ENCODE peak calls at places on chromosomes 1 and 21, in six cellular contexts. G, Q, V, I, H and E are unnamed samples.

GRCh38 chr1:203117611-203118575 is 9.6 kb upstream of the ADORA1 start:
- DNase-seq in G (peak), Q (no peak), V (peak), I (peak), H (peak), E (peak)

GRCh38 chr1:93585059-93585966 is 96.3 kb downstream of the BCAR3 start:
- DNase-seq in G (no peak), Q (no peak), V (peak), I (peak), H (peak), E (peak)

GRCh38 chr1:180365039-180365438 is 135.0 kb downstream of the LHX4 start:
- DNase-seq in G (no peak), Q (no peak), V (no peak), I (peak), H (peak), E (no peak)

GRCh38 chr1:231702804-231703203 is 76.2 kb downstream of the DISC1 start:
- DNase-seq in G (no peak), Q (no peak), V (no peak), I (no peak), H (peak), E (peak)

GRCh38 chr1:204331275-204331674 is 28.5 kb downstream of the PLEKHA6 start:
- DNase-seq in G (no peak), Q (no peak), V (no peak), I (no peak), H (no peak), E (no peak)

GRCh38 chr1:15847893-15848142 is 311 bp downstream of the SPEN start:
- DNase-seq in G (no peak), Q (no peak), V (no peak), I (no peak), H (no peak), E (no peak)

GRCh38 chr1:3827813-3828307 is 29.2 kb downstream of the CEP104 start:
- DNase-seq in G (peak), Q (no peak), V (peak), I (peak), H (peak), E (no peak)

GRCh38 chr1:46621930-46622329 is 5.3 kb upstream of the MOB3C start:
- DNase-seq in G (no peak), Q (no peak), V (no peak), I (peak), H (peak), E (peak)

GRCh38 chr21:45264919-45265515 is 22.7 kb downstream of the POFUT2 start:
- DNase-seq in G (no peak), Q (no peak), V (peak), I (no peak), H (no peak), E (no peak)

DNA sequence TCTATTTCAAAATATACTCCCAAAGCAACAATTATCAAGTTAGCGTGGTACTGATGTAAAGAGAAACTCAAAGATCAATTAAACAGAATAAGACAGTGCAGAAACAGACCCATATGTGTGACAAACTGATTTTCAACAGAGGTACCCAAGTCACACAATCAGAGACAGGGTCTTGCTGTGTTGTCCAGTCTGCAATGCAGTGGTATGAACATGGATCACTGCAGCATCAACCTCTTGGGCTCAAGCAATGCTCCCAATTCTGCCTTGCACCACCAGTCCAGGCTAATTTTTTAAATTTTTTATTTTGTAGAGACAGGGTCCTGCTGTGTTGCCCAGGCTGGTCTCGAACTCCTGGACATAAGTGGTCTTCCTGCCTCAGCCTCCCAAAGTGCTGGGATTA is 255.6 kb downstream of the AKT3 start:
- DNase-seq in G (no peak), Q (no peak), V (no peak), I (no peak), H (no peak), E (no peak)
- H3K4me3 ChIP-seq in G (no peak), Q (no peak), V (no peak), I (no peak), H (no peak), E (no peak)

DNA sequence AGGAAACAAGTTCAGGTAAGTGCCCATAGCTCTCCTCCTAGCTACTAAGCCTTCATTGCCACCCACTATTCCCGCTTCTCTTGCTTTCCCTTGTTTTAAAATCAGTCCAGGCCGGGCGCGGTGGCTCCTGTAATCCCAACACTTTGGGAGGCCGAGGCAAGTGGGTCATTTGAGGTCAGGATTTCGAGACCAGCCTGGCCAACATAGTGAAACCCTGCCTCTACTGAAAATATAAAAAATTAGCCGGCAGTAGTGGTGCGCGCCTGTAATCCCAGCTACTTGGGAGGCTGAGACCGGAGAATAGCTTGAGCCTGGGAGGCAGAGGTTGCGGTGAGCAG is 4.4 kb upstream of the CTTNBP2NL start:
- DNase-seq in G (no peak), Q (no peak), V (peak), I (no peak), H (no peak), E (no peak)
- H3K4me3 ChIP-seq in G (peak), Q (no peak), V (peak), I (peak), H (no peak), E (peak)

GRCh38 chr1:110086959-110087358 is 16.5 kb upstream of the ALX3 start:
- DNase-seq in G (no peak), Q (no peak), V (no peak), I (no peak), H (no peak), E (no peak)

GRCh38 chr1:110082477-110082876 is 12.0 kb upstream of the ALX3 start:
- DNase-seq in G (no peak), Q (no peak), V (no peak), I (no peak), H (no peak), E (peak)

GRCh38 chr1:110084226-110085078 is 14.0 kb upstream of the ALX3 start:
- DNase-seq in G (peak), Q (no peak), V (peak), I (peak), H (peak), E (peak)

GRCh38 chr1:110085666-110086065 is 15.2 kb upstream of the ALX3 start:
- DNase-seq in G (no peak), Q (no peak), V (no peak), I (no peak), H (no peak), E (no peak)

DNA sequence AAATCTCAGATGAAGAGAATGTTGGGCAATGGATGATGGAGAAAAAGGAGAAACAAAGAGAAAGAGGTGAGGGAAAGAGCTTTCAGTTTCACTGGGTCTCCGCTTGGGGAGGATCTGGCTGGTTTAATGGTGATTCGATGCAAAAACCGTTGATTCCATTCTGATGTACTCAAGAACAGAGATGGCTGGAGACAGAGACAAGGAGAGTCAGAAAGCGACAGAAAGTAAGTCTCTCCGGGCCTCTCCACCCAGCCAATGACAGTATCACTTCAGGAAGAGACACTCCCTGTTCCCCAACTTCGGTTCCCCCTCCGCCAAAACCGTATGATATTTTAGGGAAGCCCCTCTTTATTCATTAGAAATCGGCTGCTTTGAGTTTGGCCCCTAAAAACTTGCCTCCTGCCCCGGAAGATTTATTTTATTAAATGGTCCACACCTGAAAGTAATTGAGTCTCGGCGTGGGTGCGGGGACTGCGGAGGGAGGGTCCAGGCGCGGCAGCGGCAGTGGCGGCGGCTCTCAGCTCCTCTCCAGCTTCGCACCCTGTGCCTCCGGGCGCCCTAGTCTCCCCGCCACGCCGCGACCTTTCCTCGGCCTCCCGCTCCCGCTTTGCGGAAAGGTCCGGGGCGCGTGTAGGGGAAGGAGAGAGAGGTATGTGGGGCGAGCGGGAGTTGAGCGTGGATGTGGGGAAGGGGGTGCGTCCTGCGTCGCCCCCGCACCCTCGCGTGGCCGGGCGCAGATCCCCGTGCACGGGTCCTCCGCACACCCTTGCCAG is 13.2 kb upstream of the ALX3 start:
- DNase-seq in G (no peak), Q (no peak), V (no peak), I (no peak), H (no peak), E (no peak)
- H3K4me3 ChIP-seq in G (peak), Q (peak), V (peak), I (no peak), H (no peak), E (peak)

GRCh38 chr1:1420654-1421134 is 382 bp downstream of the ANKRD65 start:
- DNase-seq in G (no peak), Q (no peak), V (no peak), I (no peak), H (no peak), E (no peak)
- H3K4me3 ChIP-seq in G (no peak), Q (no peak), V (no peak), I (no peak), H (no peak), E (no peak)

GRCh38 chr1:159207774-159208459 is 3.2 kb downstream of the ACKR1 start:
- DNase-seq in G (no peak), Q (no peak), V (no peak), I (no peak), H (no peak), E (no peak)
- H3K4me3 ChIP-seq in G (no peak), Q (no peak), V (no peak), I (no peak), H (no peak), E (no peak)

GRCh38 chr1:194476872-194477271 is 1290.5 kb upstream of the B3GALT2 start:
- DNase-seq in G (no peak), Q (no peak), V (no peak), I (no peak), H (no peak), E (no peak)
- H3K4me3 ChIP-seq in G (no peak), Q (no peak), V (no peak), I (no peak), H (no peak), E (no peak)

GRCh38 chr1:198934414-198934813 is 295.6 kb downstream of the PTPRC start:
- DNase-seq in G (no peak), Q (no peak), V (no peak), I (no peak), H (no peak), E (no peak)

GRCh38 chr1:198933506-198933905 is 294.7 kb downstream of the PTPRC start:
- DNase-seq in G (no peak), Q (no peak), V (no peak), I (no peak), H (no peak), E (no peak)

GRCh38 chr1:198936371-198937083 is 297.7 kb downstream of the PTPRC start:
- DNase-seq in G (no peak), Q (no peak), V (no peak), I (peak), H (peak), E (no peak)

GRCh38 chr1:198934901-198935301 is 296.1 kb downstream of the PTPRC start:
- DNase-seq in G (no peak), Q (peak), V (no peak), I (peak), H (peak), E (peak)

GRCh38 chr1:198935371-198935921 is 296.6 kb downstream of the PTPRC start:
- DNase-seq in G (peak), Q (peak), V (peak), I (peak), H (peak), E (peak)
- H3K4me3 ChIP-seq in G (peak), Q (peak), V (peak), I (peak), H (peak), E (peak)

GRCh38 chr1:207088161-207088560 is 499 bp upstream of the C4BPB start:
- DNase-seq in G (no peak), Q (no peak), V (no peak), I (no peak), H (no peak), E (no peak)

GRCh38 chr1:207085887-207086286 is 2.8 kb upstream of the C4BPB start:
- DNase-seq in G (no peak), Q (no peak), V (no peak), I (no peak), H (no peak), E (no peak)

GRCh38 chr1:207091185-207091906 is 2.7 kb downstream of the C4BPB start:
- DNase-seq in G (no peak), Q (no peak), V (no peak), I (no peak), H (no peak), E (no peak)

GRCh38 chr1:207089627-207090265 is 1.1 kb downstream of the C4BPB start:
- DNase-seq in G (no peak), Q (no peak), V (no peak), I (no peak), H (no peak), E (no peak)

DNA sequence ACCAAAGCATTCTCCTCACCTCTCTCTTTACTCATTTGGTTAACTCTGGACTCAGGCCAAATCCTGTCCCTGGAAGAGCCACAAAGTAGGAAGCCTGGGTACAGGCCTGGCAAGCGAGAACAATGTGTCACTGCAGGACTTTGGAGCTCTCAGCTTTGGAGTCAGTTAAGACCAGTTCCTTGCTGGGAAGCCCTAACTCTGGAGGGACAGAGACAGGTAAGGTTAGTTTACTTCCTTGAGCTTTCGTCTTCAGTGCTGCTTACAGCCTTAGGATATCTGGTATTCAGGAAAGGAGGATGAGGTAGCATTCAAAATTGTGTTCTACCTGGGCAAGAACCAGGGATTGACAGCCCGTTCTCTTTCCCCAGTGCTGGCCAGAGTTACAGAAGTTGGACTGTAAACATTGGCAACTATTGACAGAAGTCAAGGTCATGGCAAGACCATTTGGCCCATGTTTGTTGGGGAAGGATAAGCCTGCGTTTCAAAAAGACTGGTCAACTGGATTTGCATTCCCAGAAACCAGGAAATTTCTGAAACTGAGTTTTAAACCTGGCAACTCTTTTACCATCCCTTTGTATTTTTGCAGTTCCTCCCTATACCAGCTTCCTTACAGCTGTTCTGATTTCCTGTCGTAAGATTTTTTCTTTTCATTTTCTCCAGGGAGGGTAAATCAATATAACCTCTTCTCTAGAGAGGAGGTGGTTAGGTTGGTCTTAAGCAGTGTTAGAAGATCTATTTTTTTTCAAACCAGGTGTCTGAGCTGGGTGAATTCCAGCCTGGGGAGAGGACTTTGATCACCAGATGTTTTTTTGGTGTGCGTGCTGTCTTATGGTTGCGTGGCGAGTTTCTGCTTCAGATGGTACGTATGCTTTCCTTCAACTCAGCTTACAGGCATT is at the start of gene C4BPB:
- DNase-seq in G (no peak), Q (no peak), V (no peak), I (no peak), H (no peak), E (no peak)
- H3K4me3 ChIP-seq in G (no peak), Q (no peak), V (no peak), I (no peak), H (no peak), E (no peak)

DNA sequence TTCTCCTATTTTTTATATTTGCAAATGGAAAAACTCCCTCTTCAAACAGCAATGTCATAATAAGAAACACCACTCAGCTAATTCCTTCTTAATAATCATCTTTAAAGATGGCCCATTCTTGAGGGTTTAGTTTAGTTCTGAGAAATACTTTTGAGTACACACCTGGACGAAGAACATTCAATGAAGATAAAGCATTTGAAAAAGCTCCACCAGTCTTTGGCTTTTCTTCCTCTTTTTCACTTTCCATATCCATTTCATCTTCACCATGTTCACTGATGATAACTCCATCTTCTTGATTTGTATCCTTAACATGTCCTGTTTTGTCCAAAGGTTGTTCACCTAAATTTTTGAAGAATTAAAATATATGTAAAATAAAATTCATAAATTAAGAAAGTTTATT is 7.4 kb downstream of the PAXBP1 start:
- DNase-seq in G (no peak), Q (no peak), V (no peak), I (no peak), H (no peak), E (no peak)
- H3K4me3 ChIP-seq in G (no peak), Q (no peak), V (no peak), I (no peak), H (no peak), E (no peak)